ENCODE peak calls at places on chromosomes 2 and 18, in eight cellular contexts. A is HT-29; K is effector CD4-positive, alpha-beta T cell; F is iris pigment epithelial cell; B is LNCaP clone FGC; P is BJ; U is H1; N is midbrain. Q is an unnamed sample.

GRCh38 chr2:57937456-57937855 is 109.2 kb upstream of the VRK2 start:
- DNase-seq in A (no peak), U (no peak), N (no peak), P (no peak), B (no peak), K (no peak), F (peak), Q (no peak)

GRCh38 chr2:18516112-18516511 is 44.3 kb downstream of the RDH14 start:
- DNase-seq in N (no peak), K (no peak), B (no peak), F (peak), A (no peak), P (peak), U (no peak), Q (no peak)

GRCh38 chr18:33924576-33924975 is 300.1 kb downstream of the NOL4 start:
- DNase-seq in B (no peak), U (no peak), F (no peak), K (no peak), P (no peak), N (no peak), A (no peak), Q (peak)

GRCh38 chr2:153912798-153913396 is 41.2 kb downstream of the GALNT13 start:
- DNase-seq in B (no peak), N (no peak), F (no peak), K (no peak), P (no peak), A (no peak), U (no peak), Q (no peak)

GRCh38 chr2:72996152-72996502 is 75.4 kb downstream of the SFXN5 start:
- DNase-seq in N (no peak), K (no peak), U (no peak), P (no peak), A (no peak), F (no peak), B (no peak), Q (no peak)

GRCh38 chr2:88859461-88859860 is 168.0 kb downstream of the RPIA start:
- DNase-seq in P (no peak), U (no peak), F (no peak), K (no peak), A (no peak), B (no peak), N (no peak), Q (no peak)

GRCh38 chr2:100988630-100989417 is 13.3 kb upstream of the RPL31 start:
- DNase-seq in K (no peak), A (no peak), F (no peak), B (no peak), U (no peak), N (no peak), P (no peak), Q (no peak)

GRCh38 chr2:224009605-224010330 is 29.3 kb downstream of the SERPINE2 start:
- DNase-seq in K (no peak), U (no peak), B (no peak), F (peak), P (no peak), A (no peak), N (peak), Q (no peak)

GRCh38 chr2:30206461-30207430 is 24.6 kb upstream of the LBH start:
- DNase-seq in F (no peak), K (no peak), P (no peak), B (no peak), A (no peak), N (no peak), U (no peak), Q (no peak)

GRCh38 chr2:178306351-178307073 is 112.2 kb downstream of the OSBPL6 start:
- DNase-seq in U (peak), N (no peak), A (peak), B (no peak), P (no peak), F (peak), K (no peak), Q (peak)

GRCh38 chr2:109351164-109351756 is 222.3 kb downstream of the SH3RF3 start:
- DNase-seq in F (peak), N (no peak), K (no peak), A (no peak), U (no peak), P (peak), B (peak), Q (no peak)

GRCh38 chr18:6015364-6015763 is 120.0 kb upstream of the TMEM200C start:
- DNase-seq in F (no peak), U (no peak), B (no peak), N (no peak), A (no peak), P (no peak), K (no peak), Q (no peak)

GRCh38 chr2:39913648-39914456 is 134.8 kb upstream of the THUMPD2 start:
- DNase-seq in F (peak), K (no peak), U (peak), B (peak), P (peak), N (peak), A (peak), Q (peak)

GRCh38 chr2:22694856-22695255 is 690.1 kb upstream of the KLHL29 start:
- DNase-seq in F (no peak), P (no peak), N (no peak), A (no peak), K (no peak), B (no peak), U (peak), Q (no peak)

GRCh38 chr2:170739048-170739447 is 23.9 kb downstream of the SP5 start:
- DNase-seq in B (peak), N (no peak), P (peak), F (peak), K (no peak), A (peak), U (no peak), Q (no peak)

GRCh38 chr18:48672671-48673340 is 134.0 kb downstream of the CTIF start:
- DNase-seq in U (no peak), P (no peak), F (no peak), K (no peak), B (no peak), N (no peak), A (no peak), Q (no peak)

GRCh38 chr18:58241877-58242276 is 197.9 kb downstream of the NEDD4L start:
- DNase-seq in K (no peak), F (peak), U (no peak), A (no peak), B (no peak), P (no peak), N (no peak), Q (no peak)

GRCh38 chr2:141586985-141587384 is 543.8 kb downstream of the LRP1B start:
- DNase-seq in K (no peak), F (no peak), P (no peak), N (no peak), A (no peak), B (no peak), U (no peak), Q (no peak)

GRCh38 chr2:109174214-109174613 is 45.2 kb downstream of the SH3RF3 start:
- DNase-seq in A (no peak), P (no peak), B (no peak), K (no peak), N (no peak), U (no peak), F (peak), Q (peak)

GRCh38 chr2:187679454-187679853 is 125.2 kb upstream of the TFPI start:
- DNase-seq in K (no peak), N (no peak), P (peak), B (no peak), U (no peak), F (no peak), A (no peak), Q (no peak)

GRCh38 chr2:65661980-65662653 is 229.7 kb upstream of the SPRED2 start:
- DNase-seq in B (no peak), K (no peak), A (no peak), F (no peak), P (no peak), U (no peak), N (no peak), Q (no peak)

GRCh38 chr2:207528980-207529329 is 807 bp upstream of the CREB1 start:
- DNase-seq in K (peak), N (no peak), F (peak), A (peak), U (no peak), P (no peak), B (no peak), Q (peak)

GRCh38 chr2:20164734-20165242 is 60.1 kb downstream of the SDC1 start:
- DNase-seq in N (no peak), P (no peak), K (no peak), A (no peak), B (no peak), U (no peak), F (no peak), Q (no peak)

GRCh38 chr2:72300147-72300684 is 152.6 kb upstream of the CYP26B1 start:
- DNase-seq in B (no peak), P (no peak), F (no peak), A (no peak), K (no peak), U (no peak), N (no peak), Q (no peak)

GRCh38 chr2:150787353-150788098 is 300.1 kb upstream of the RND3 start:
- DNase-seq in U (no peak), B (no peak), A (no peak), P (no peak), N (no peak), F (no peak), K (no peak), Q (no peak)

GRCh38 chr2:3299130-3299529 is 78.5 kb downstream of the EIPR1 start:
- DNase-seq in B (no peak), U (no peak), N (no peak), A (no peak), F (no peak), P (no peak), K (no peak), Q (no peak)

GRCh38 chr2:63249146-63249545 is 198.5 kb downstream of the OTX1 start:
- DNase-seq in U (no peak), N (no peak), K (no peak), F (no peak), B (peak), P (no peak), A (no peak), Q (no peak)

GRCh38 chr18:76986391-76986790 is 146.2 kb downstream of the MBP start:
- DNase-seq in P (no peak), F (no peak), B (no peak), K (no peak), U (no peak), A (no peak), N (no peak), Q (no peak)

GRCh38 chr2:54240515-54241219 is 15.4 kb downstream of the TSPYL6 start:
- DNase-seq in B (no peak), P (no peak), N (no peak), A (no peak), U (peak), K (no peak), F (peak), Q (no peak)

GRCh38 chr2:50594233-50594632 is 437.7 kb downstream of the NRXN1 start:
- DNase-seq in F (no peak), N (no peak), B (no peak), P (no peak), K (no peak), A (no peak), U (no peak), Q (peak)

GRCh38 chr18:9708057-9708881 is at the start of gene RAB31:
- DNase-seq in N (peak), K (no peak), U (no peak), B (no peak), F (peak), A (no peak), P (no peak), Q (peak)